ENCODE peak calls at places on chromosomes 6 and 20, in four cellular contexts. One of them, this sample, is unnamed. For H3K36me3, the result is how much of the 10 kb centered on the place peaks cover.

GRCh38 chr6:99612551-99613397 is 6.1 kb downstream of the PRDM13 start:
- DNase-seq in K562: no peak
- DNase-seq in HepG2: no peak
- DNase-seq in HCT116: no peak
- DNase-seq in this sample: no peak

GRCh38 chr20:51363378-51363777 is 179.1 kb downstream of the NFATC2 start:
- DNase-seq in HCT116: no peak
- DNase-seq in HepG2: no peak
- DNase-seq in K562: no peak
- DNase-seq in this sample: no peak

GRCh38 chr6:93992976-93993375 is 573.6 kb upstream of the EPHA7 start:
- DNase-seq in K562: no peak
- DNase-seq in HCT116: no peak
- DNase-seq in HepG2: no peak
- DNase-seq in this sample: no peak

GRCh38 chr6:77298298-77298697 is 165.0 kb downstream of the HTR1B start:
- DNase-seq in HCT116: no peak
- DNase-seq in HepG2: no peak
- DNase-seq in K562: no peak
- DNase-seq in this sample: no peak

GRCh38 chr6:67431076-67431475 is 1204.0 kb upstream of the ADGRB3 start:
- DNase-seq in K562: no peak
- DNase-seq in HepG2: no peak
- DNase-seq in HCT116: no peak
- DNase-seq in this sample: no peak

GRCh38 chr20:2763186-2763585 is 37.2 kb downstream of the CPXM1 start:
- DNase-seq in HCT116: no peak
- DNase-seq in K562: no peak
- DNase-seq in HepG2: no peak
- DNase-seq in this sample: no peak

GRCh38 chr6:56655996-56656395 is 13.3 kb upstream of the DST start:
- DNase-seq in HCT116: no peak
- DNase-seq in HepG2: peak
- DNase-seq in K562: peak
- DNase-seq in this sample: no peak

GRCh38 chr20:53660947-53661381 is 67.3 kb upstream of the ZNF217 start:
- DNase-seq in HCT116: no peak
- DNase-seq in HepG2: no peak
- DNase-seq in K562: no peak
- DNase-seq in this sample: no peak

GRCh38 chr20:23636908-23637281 is 860 bp downstream of the CST3 start:
- DNase-seq in K562: no peak
- DNase-seq in HepG2: no peak
- DNase-seq in HCT116: no peak
- DNase-seq in this sample: no peak

GRCh38 chr6:35602133-35602946 is 86.4 kb downstream of the FKBP5 start:
- DNase-seq in K562: no peak
- DNase-seq in HepG2: peak
- DNase-seq in HCT116: no peak
- DNase-seq in this sample: no peak

GRCh38 chr20:3800878-3801260 is 4.8 kb downstream of the CDC25B start:
- DNase-seq in HCT116: no peak
- DNase-seq in HepG2: no peak
- DNase-seq in K562: no peak
- DNase-seq in this sample: no peak

GRCh38 chr6:139754898-139755754 is 380.7 kb upstream of the CITED2 start:
- DNase-seq in K562: no peak
- DNase-seq in HCT116: no peak
- DNase-seq in HepG2: peak
- DNase-seq in this sample: no peak

GRCh38 chr6:139759086-139759485 is 384.6 kb upstream of the CITED2 start:
- DNase-seq in HCT116: no peak
- DNase-seq in K562: no peak
- DNase-seq in HepG2: no peak
- DNase-seq in this sample: no peak

GRCh38 chr6:139762587-139763031 is 388.2 kb upstream of the CITED2 start:
- DNase-seq in K562: no peak
- DNase-seq in HCT116: no peak
- DNase-seq in HepG2: no peak
- DNase-seq in this sample: no peak

GRCh38 chr6:139756381-139756780 is 381.9 kb upstream of the CITED2 start:
- DNase-seq in HepG2: no peak
- DNase-seq in HCT116: no peak
- DNase-seq in K562: no peak
- DNase-seq in this sample: no peak

DNA sequence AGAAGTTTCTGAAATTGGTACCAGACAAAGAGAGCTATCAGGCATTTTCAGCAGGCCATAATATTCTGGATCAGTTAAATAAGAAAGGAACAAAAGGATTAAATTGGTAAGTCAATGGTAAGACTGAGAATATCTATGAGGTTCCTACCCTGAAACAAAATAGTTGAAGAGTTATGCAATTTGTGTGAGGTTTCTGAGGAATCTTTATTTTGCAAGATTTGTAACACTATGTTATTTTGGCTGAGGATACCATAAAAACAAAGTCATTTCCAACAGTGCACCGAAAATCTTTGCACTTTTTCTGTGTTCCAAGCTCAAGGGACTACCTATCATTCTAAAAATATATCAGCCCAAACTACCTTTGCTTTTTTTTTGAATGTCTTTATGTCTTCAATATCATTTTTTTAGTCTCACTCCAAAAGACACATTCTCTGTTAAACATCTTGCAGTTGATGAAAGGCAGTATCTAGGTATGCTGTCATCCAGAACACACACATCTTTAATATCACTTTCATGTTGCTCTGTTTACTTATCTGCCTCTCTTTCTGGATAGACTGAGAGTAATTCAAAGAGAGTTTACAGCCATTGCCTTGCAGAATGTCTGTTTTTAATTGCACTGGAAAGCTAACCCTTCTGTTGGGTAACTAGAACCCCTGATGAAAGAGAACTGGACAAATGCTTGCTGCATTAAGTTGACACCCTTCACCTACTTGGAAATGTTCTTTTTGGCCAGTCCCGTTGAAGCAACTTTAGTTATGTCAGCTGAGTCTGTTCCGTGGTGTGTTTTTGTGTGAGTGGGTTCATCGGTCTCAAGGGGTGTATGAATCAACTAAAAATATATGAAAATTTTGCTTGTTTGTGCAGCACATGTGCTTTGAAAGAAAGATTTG is 383.6 kb upstream of the CITED2 start:
- DNase-seq in HepG2: no peak
- DNase-seq in K562: no peak
- DNase-seq in HCT116: no peak
- DNase-seq in this sample: no peak
- H3K4me3 ChIP-seq in HepG2: no peak
- H3K4me3 ChIP-seq in K562: no peak
- H3K4me3 ChIP-seq in HCT116: no peak
- H3K4me3 ChIP-seq in this sample: no peak

DNA sequence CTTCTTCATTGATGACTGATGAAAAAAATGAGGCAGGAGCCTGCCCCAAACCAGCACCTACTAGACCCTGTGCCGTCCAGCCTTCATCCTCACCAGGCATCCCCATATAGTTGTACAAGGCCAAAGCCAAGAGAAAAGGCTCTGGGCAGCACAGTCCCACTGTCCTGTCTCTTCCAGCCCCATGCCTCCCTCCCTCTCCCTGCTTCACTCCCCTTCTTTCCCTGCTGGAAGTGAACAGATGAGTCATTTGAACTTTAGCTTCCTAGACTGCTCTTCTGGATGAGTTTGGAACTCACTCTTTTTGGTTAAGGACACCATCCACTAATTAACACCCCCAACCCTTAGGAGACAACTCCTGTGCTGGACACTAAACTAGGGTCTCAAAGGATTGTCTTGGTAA is 235.2 kb downstream of the LRFN2 start:
- DNase-seq in HCT116: no peak
- DNase-seq in K562: peak
- DNase-seq in HepG2: no peak
- DNase-seq in this sample: no peak
- TF ChIP-seq TCF7L2 in HCT116: no peak
- TF ChIP-seq TCF7L2 in K562: no peak
- TF ChIP-seq TCF7L2 in HepG2: no peak
- TF ChIP-seq TCF7L2 in this sample: no peak

GRCh38 chr6:25497383-25497782 is 154.6 kb upstream of the SCGN start:
- DNase-seq in HepG2: no peak
- DNase-seq in HCT116: no peak
- DNase-seq in K562: no peak
- DNase-seq in this sample: no peak
- H3K36me3 ChIP-seq in HepG2: under half
- H3K36me3 ChIP-seq in HCT116: under half
- H3K36me3 ChIP-seq in K562: under half
- H3K36me3 ChIP-seq in this sample: under half

DNA sequence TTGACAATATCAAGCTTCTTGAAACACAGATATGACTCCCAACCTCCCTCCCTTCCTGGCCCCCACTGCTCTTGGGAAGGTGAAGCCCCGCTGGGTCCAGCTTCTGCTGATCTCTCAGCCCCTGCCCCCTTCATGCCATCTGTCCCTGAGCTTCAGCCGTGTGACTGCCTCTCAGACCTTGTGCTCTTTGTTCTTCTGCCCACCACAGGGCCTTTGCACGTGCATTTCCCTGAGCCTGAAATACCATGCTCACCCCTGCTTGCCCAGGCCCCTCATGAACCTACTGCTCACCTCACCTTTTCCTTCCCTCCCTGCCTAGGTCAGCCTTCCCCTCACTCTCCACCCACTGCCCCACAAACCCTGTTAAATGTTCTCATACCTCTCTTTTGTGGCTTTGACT is 241.7 kb upstream of the PMEPA1 start:
- DNase-seq in HCT116: no peak
- DNase-seq in K562: no peak
- DNase-seq in HepG2: no peak
- DNase-seq in this sample: no peak
- H3K4me3 ChIP-seq in HCT116: no peak
- H3K4me3 ChIP-seq in K562: no peak
- H3K4me3 ChIP-seq in HepG2: no peak
- H3K4me3 ChIP-seq in this sample: no peak

GRCh38 chr6:1724124-1724523 is 114.4 kb downstream of the FOXC1 start:
- DNase-seq in HCT116: no peak
- DNase-seq in HepG2: no peak
- DNase-seq in K562: no peak
- DNase-seq in this sample: no peak
- TF ChIP-seq TCF7L2 in HCT116: no peak
- TF ChIP-seq TCF7L2 in HepG2: no peak
- TF ChIP-seq TCF7L2 in K562: no peak
- TF ChIP-seq TCF7L2 in this sample: no peak

GRCh38 chr20:47791084-47791599 is 5.9 kb upstream of the SULF2 start:
- DNase-seq in HepG2: no peak
- DNase-seq in HCT116: no peak
- DNase-seq in K562: no peak
- DNase-seq in this sample: no peak
- H3K36me3 ChIP-seq in HepG2: under half
- H3K36me3 ChIP-seq in HCT116: under half
- H3K36me3 ChIP-seq in K562: under half
- H3K36me3 ChIP-seq in this sample: under half

DNA sequence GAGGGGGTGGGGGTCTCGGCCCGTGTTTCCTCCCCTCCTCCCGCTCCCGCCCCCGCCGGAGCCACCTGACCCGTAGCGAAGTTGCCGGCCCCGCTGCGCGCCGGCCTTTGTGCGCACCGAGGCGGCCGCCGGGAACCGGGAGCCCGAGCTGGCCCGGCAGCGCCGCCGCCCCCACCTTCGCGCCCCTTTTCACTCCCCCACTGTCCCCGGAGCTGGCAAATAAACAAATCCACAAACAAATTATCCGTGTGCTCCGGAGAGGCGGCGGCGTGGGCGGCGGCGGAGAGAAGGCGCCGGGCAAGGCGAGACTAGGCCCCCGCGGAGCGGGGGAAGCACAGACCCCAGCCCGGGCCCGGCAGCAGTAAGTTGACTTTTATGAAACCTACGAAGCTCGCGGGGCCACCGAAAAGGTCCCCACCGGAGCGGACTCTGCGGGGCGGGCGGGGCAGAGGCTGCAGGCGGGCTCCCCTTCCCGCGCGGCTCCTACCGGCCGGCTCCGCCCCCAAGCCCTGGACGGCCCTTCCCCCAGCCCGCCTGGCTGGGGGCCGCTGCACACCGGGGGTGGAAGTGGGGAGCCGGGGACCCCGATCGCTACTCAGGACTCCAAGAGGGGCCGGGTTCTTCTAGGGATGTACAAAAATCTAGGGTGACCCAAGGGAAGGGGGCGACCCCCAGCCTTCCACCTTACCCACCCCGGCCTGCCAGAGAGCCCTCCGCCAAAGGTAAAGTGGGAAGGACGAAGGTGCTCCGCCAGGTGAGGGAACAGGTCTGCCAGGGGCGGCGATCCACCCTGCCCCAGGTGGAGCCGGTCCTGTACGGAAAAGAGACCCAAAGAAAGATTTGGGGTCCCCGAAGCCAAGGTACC is 40.7 kb downstream of the YTHDF1 start:
- DNase-seq in K562: peak
- DNase-seq in HCT116: no peak
- DNase-seq in HepG2: no peak
- DNase-seq in this sample: no peak
- H3K4me3 ChIP-seq in K562: no peak
- H3K4me3 ChIP-seq in HCT116: no peak
- H3K4me3 ChIP-seq in HepG2: no peak
- H3K4me3 ChIP-seq in this sample: peak

GRCh38 chr6:7851780-7852179 is 58.8 kb downstream of the TXNDC5 start:
- DNase-seq in K562: no peak
- DNase-seq in HepG2: no peak
- DNase-seq in HCT116: no peak
- DNase-seq in this sample: no peak

GRCh38 chr6:7848229-7848628 is 62.4 kb downstream of the TXNDC5 start:
- DNase-seq in HCT116: no peak
- DNase-seq in HepG2: no peak
- DNase-seq in K562: no peak
- DNase-seq in this sample: no peak

GRCh38 chr6:7841781-7842468 is 68.7 kb downstream of the TXNDC5 start:
- DNase-seq in HepG2: no peak
- DNase-seq in K562: no peak
- DNase-seq in HCT116: no peak
- DNase-seq in this sample: no peak

GRCh38 chr6:7846971-7847818 is 63.4 kb downstream of the TXNDC5 start:
- DNase-seq in K562: no peak
- DNase-seq in HCT116: no peak
- DNase-seq in HepG2: no peak
- DNase-seq in this sample: no peak
- TF ChIP-seq TCF7L2 in K562: no peak
- TF ChIP-seq TCF7L2 in HCT116: no peak
- TF ChIP-seq TCF7L2 in HepG2: no peak
- TF ChIP-seq TCF7L2 in this sample: no peak

DNA sequence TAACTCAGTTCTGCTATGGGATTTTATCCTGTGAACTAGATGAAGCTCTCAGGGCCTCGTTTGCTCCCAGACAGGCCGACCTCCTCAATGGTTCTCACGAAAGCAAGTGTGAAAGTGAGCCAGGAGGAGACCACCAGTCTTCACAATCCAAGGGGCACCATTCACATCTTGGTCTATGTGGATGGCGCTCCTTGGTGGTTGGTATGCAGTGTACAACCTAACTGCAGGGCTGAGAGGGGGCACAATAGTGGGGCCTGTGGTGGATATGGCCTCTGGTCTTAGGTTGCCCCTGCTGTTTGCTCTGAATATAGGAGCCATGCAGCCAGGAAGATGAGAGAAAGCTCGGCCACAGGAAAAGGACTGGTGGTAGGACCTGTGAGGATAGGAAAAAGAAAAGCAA is 24.7 kb downstream of the TRIM26 start:
- DNase-seq in K562: no peak
- DNase-seq in HCT116: no peak
- DNase-seq in HepG2: no peak
- DNase-seq in this sample: no peak
- H3K36me3 ChIP-seq in K562: under half
- H3K36me3 ChIP-seq in HCT116: under half
- H3K36me3 ChIP-seq in HepG2: half or more
- H3K36me3 ChIP-seq in this sample: under half

This sample was measured in Panc1.